ENCODE peak calls at places on chromosomes 12 and 14, in four cellular contexts. L is HepG2, G is SK-N-SH, T is GM12878. H is an unnamed sample.
A peak's percentile ranks its signal among the peaks of the same experiment; 100 is the strongest.

GRCh38 chr14:100106260-100106659 is 41.0 kb downstream of the EVL start:
- DNase-seq in G (no peak), T (no peak), L (no peak), H (peak; percentile 22)

GRCh38 chr12:63103489-63104131 is 47.4 kb downstream of the AVPR1A start:
- DNase-seq in L (peak; percentile 15), G (peak; percentile 8), T (no peak), H (peak; percentile 14)

GRCh38 chr12:118061011-118061875 is at the start of gene WSB2:
- DNase-seq in T (no peak), G (peak; percentile 88), L (no peak), H (peak; percentile 80)

GRCh38 chr12:3820122-3820521 is 53.1 kb downstream of the PARP11 start:
- DNase-seq in T (no peak), L (peak; percentile 24), G (no peak), H (no peak)

GRCh38 chr14:102774391-102775153 is 2.7 kb upstream of the TRAF3 start:
- DNase-seq in L (peak; percentile 79), T (peak; percentile 96), G (peak; percentile 80), H (peak; percentile 29)

GRCh38 chr14:79576434-79576833 is 634.9 kb downstream of the DIO2 start:
- DNase-seq in G (no peak), T (no peak), L (no peak), H (no peak)

GRCh38 chr12:51961834-51962233 is 10.3 kb downstream of the ACVR1B start:
- DNase-seq in T (no peak), G (no peak), L (peak; percentile 25), H (no peak)

GRCh38 chr14:63508033-63508432 is 35.1 kb downstream of the PPP2R5E start:
- DNase-seq in T (no peak), L (peak; percentile 48), G (no peak), H (no peak)

GRCh38 chr12:27814411-27814810 is 34.4 kb upstream of the MANSC4 start:
- DNase-seq in T (no peak), G (no peak), L (no peak), H (no peak)

GRCh38 chr14:91300957-91301356 is 56.5 kb upstream of the GPR68 start:
- DNase-seq in G (no peak), L (no peak), T (no peak), H (no peak)

GRCh38 chr12:19894049-19894448 is 454.8 kb downstream of the AEBP2 start:
- DNase-seq in G (no peak), T (no peak), L (no peak), H (no peak)

GRCh38 chr12:57811028-57811755 is 7.3 kb downstream of the AVIL start:
- DNase-seq in G (no peak), T (no peak), L (no peak), H (no peak)

GRCh38 chr12:64625243-64626077 is 15.2 kb downstream of the RASSF3 start:
- DNase-seq in L (peak; percentile 85), T (peak; percentile 78), G (peak; percentile 52), H (peak; percentile 83)

GRCh38 chr12:66819587-66819986 is 140.7 kb upstream of the GRIP1 start:
- DNase-seq in T (no peak), L (no peak), G (no peak), H (no peak)

GRCh38 chr14:83172363-83172762 is 1638.7 kb upstream of the SEL1L start:
- DNase-seq in T (no peak), L (peak; percentile 13), G (no peak), H (no peak)

GRCh38 chr14:57244103-57244502 is 24.6 kb downstream of the EXOC5 start:
- DNase-seq in T (no peak), G (no peak), L (no peak), H (no peak)

GRCh38 chr12:48788852-48789775 is at the start of gene ADCY6:
- DNase-seq in L (peak; percentile 67), T (no peak), G (peak; percentile 96), H (peak; percentile 56)

GRCh38 chr12:46944104-46944503 is 118.3 kb upstream of the SLC38A4 start:
- DNase-seq in T (no peak), L (no peak), G (no peak), H (no peak)
- TF ChIP-seq NFIC in T (no peak), L (no peak), G (no peak), H (no peak)

GRCh38 chr12:89250213-89250612 is 102.1 kb downstream of the DUSP6 start:
- DNase-seq in T (no peak), L (no peak), G (no peak), H (no peak)

GRCh38 chr12:89253483-89253882 is 98.8 kb downstream of the DUSP6 start:
- DNase-seq in L (no peak), G (no peak), T (no peak), H (no peak)

GRCh38 chr12:89250648-89251047 is 101.7 kb downstream of the DUSP6 start:
- DNase-seq in G (no peak), T (no peak), L (no peak), H (no peak)

GRCh38 chr12:89251326-89252237 is 100.7 kb downstream of the DUSP6 start:
- DNase-seq in G (no peak), T (no peak), L (no peak), H (no peak)

DNA sequence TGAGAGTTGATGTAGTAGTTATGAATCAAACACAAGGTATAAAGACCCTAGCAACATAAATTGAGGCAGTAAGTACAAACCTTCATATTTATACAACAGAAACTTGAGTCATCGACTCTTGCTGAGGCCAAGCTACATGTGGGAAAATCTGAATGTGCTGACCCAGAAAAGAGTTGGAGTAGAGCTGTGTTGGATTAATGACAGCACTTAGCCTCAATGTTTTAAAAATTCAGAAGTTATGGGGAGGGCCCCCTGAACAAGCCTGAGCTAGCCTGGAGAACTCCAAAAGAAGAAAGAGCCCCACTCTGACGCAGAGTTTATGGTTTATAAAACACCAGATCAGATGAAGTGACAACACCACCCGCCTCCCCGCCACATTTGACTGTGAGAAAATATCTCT is 100.0 kb downstream of the DUSP6 start:
- DNase-seq in L (no peak), G (no peak), T (no peak), H (no peak)
- TF ChIP-seq NFIC in L (no peak), G (no peak), T (no peak), H (no peak)

DNA sequence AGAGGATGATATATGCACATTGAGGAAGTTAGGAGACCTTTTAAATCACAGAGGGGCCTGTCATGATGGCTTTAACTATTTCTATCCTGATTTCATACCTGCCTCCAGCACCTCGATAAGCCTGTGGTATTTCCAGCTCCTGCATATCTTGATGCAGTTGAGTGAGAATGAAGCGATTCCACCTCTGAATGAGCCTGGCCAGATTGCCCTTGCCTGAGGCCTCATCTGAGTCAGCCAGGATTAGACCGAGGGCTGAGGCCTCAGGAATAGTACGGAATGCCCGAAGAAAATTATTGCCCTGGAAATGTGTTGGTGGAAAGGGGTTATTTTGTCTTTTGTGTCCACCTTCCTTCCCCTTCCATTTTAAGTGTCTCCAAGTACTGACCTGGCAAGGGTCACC is 8.4 kb upstream of the CNPY2 start:
- DNase-seq in T (no peak), L (no peak), G (no peak), H (no peak)
- TF ChIP-seq NFIC in T (no peak), L (no peak), G (no peak), H (no peak)

DNA sequence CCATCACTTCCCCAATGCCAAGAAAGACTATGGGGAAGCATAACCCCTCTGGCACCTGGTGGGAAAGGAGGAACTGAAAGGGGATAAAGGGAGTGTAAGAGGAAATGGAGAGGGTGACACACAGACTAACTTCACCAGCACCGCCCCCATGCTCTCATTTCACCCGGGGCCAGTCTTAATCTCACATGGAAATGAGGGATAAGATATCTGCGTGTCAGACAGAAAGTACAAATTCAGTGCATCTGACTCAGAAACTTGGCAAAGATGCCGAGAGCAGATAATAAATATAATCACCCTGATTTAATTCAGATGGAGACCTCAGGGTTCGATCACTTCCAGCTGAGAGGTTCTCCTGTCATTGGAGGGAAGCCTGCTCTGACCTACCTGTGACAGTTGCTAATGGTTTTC is 191.6 kb downstream of the DUSP6 start:
- DNase-seq in L (no peak), G (peak; percentile 14), T (no peak), H (no peak)
- TF ChIP-seq NFIC in L (no peak), G (peak; percentile 61), T (no peak), H (no peak)

DNA sequence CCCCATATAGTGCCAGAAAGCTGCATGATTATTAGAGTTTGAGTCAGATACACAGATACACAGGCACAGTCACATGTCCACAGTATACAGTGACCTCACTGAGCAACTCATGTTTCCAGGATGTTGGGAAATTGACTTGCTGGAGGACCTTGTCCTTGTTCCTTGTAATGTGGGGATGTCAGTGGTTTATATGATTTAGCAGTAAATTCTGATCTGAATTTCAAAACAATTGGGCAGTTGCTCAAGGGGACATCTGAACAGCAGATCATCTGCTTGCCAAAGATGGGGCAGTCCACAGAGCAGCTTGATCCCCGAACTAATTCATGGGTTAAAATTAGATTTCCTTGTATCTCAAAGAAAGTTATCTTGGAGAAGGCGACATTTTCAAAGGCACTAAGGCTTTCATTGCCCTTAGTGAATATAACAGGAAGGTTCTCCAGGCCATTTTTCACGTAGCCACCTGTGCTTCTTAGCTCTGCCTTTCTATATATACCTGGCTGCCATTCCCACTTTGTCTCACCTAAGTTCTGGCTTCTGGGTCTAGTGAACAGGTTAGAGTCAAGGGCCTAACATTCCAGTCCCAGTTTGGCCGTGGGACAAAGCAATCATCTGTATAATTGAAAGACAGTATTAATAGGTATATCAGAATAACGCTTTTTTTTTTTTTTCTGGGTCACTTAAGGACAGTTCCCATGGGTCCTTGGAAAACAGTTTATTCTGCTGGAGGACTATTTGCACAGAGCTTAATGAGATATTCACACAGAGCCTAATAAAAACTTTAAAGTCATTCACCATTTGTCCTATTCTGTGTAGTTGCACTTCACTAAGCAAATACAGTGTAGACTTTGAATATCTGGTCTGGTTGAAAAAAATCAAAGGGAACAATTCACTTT is 64.9 kb upstream of the STRN3 start:
- DNase-seq in L (peak; percentile 97), T (no peak), G (no peak), H (no peak)
- TF ChIP-seq NFIC in L (peak; percentile 71), T (no peak), G (no peak), H (no peak)

GRCh38 chr12:5806376-5807089 is 138.5 kb downstream of the ANO2 start:
- DNase-seq in T (no peak), G (no peak), L (no peak), H (no peak)
- TF ChIP-seq NFIC in T (no peak), G (no peak), L (no peak), H (no peak)

GRCh38 chr12:15779925-15780324 is 9.3 kb downstream of the EPS8 start:
- DNase-seq in T (no peak), L (no peak), G (no peak), H (no peak)
- TF ChIP-seq NFIC in T (no peak), L (no peak), G (no peak), H (no peak)

GRCh38 chr12:92078167-92079053 is 67.2 kb downstream of the BTG1 start:
- DNase-seq in G (no peak), L (no peak), T (no peak), H (peak; percentile 59)
- TF ChIP-seq NFIC in G (peak; percentile 27), L (no peak), T (no peak), H (peak; percentile 68)

GRCh38 chr12:50249464-50250229 is 33.7 kb downstream of the LIMA1 start:
- DNase-seq in G (no peak), T (no peak), L (no peak), H (no peak)
- TF ChIP-seq NFIC in G (no peak), T (peak; percentile 30), L (no peak), H (no peak)